ENCODE peak calls at places on chromosomes 16 and 17, in four cellular contexts. I, Y, W and S are unnamed samples. For H3K9me3, the result is how much of the 10 kb centered on the place peaks cover.

GRCh38 chr17:77831497-77832179 is 126.9 kb upstream of the TNRC6C start:
- DNase-seq in I (no peak), Y (no peak), W (no peak), S (peak)

GRCh38 chr16:68451656-68452055 is 3.3 kb upstream of the SMPD3 start:
- DNase-seq in I (no peak), Y (no peak), W (no peak), S (no peak)

GRCh38 chr16:58299757-58300349 is 5.0 kb upstream of the PRSS54 start:
- DNase-seq in I (peak), Y (no peak), W (no peak), S (no peak)

GRCh38 chr17:64126918-64127317 is 3.0 kb downstream of the ERN1 start:
- DNase-seq in I (no peak), Y (no peak), W (no peak), S (no peak)

GRCh38 chr16:66081967-66082366 is 284.5 kb upstream of the CDH5 start:
- DNase-seq in I (no peak), Y (no peak), W (no peak), S (no peak)

GRCh38 chr16:88618956-88619667 is 19.3 kb upstream of the IL17C start:
- DNase-seq in I (no peak), Y (no peak), W (peak), S (no peak)

GRCh38 chr17:47896672-47897490 is 845 bp downstream of the SP2 start:
- DNase-seq in I (no peak), Y (no peak), W (no peak), S (no peak)

GRCh38 chr16:29806096-29806579 is at the start of gene MAZ:
- DNase-seq in I (no peak), Y (no peak), W (no peak), S (no peak)

GRCh38 chr16:25643633-25644032 is 48.1 kb upstream of the HS3ST4 start:
- DNase-seq in I (no peak), Y (no peak), W (no peak), S (no peak)

GRCh38 chr16:70715860-70716357 is 30.1 kb upstream of the MTSS2 start:
- DNase-seq in I (no peak), Y (no peak), W (no peak), S (no peak)

GRCh38 chr17:29590979-29591736 is 1.7 kb upstream of the GIT1 start:
- DNase-seq in I (no peak), Y (peak), W (peak), S (no peak)

GRCh38 chr16:47731252-47731651 is 270.1 kb downstream of the PHKB start:
- DNase-seq in I (no peak), Y (no peak), W (no peak), S (no peak)

GRCh38 chr16:4176794-4177438 is 60.7 kb upstream of the ADCY9 start:
- DNase-seq in I (no peak), Y (no peak), W (no peak), S (no peak)

GRCh38 chr17:69523252-69523861 is 108.9 kb downstream of the MAP2K6 start:
- DNase-seq in I (no peak), Y (peak), W (no peak), S (no peak)

GRCh38 chr17:4986403-4986802 is 1.1 kb downstream of the CAMTA2 start:
- DNase-seq in I (no peak), Y (no peak), W (no peak), S (no peak)

GRCh38 chr17:79565606-79566250 is 45.1 kb downstream of the RBFOX3 start:
- DNase-seq in I (no peak), Y (no peak), W (no peak), S (no peak)

GRCh38 chr16:70662991-70663523 is 16.7 kb downstream of the IL34 start:
- DNase-seq in I (no peak), Y (no peak), W (no peak), S (no peak)

GRCh38 chr16:83312015-83312734 is 495.6 kb upstream of the HSBP1 start:
- DNase-seq in I (no peak), Y (no peak), W (no peak), S (no peak)

GRCh38 chr16:22428654-22429053 is 54.2 kb upstream of the CDR2 start:
- DNase-seq in I (no peak), Y (peak), W (no peak), S (peak)

GRCh38 chr16:67641779-67642708 is 2.9 kb upstream of the CARMIL2 start:
- DNase-seq in I (peak), Y (no peak), W (no peak), S (peak)

GRCh38 chr17:18854956-18855355 is 3.0 kb upstream of the PRPSAP2 start:
- DNase-seq in I (no peak), Y (no peak), W (no peak), S (no peak)

GRCh38 chr17:50808888-50809287 is 26.5 kb upstream of the WFIKKN2 start:
- DNase-seq in I (no peak), Y (no peak), W (no peak), S (no peak)

GRCh38 chr17:50719924-50720805 is 762 bp downstream of the LUC7L3 start:
- DNase-seq in I (no peak), Y (no peak), W (no peak), S (no peak)

GRCh38 chr16:17369441-17369951 is 101.3 kb downstream of the XYLT1 start:
- DNase-seq in I (peak), Y (no peak), W (peak), S (peak)
- H3K4me3 ChIP-seq in I (no peak), Y (no peak), W (peak), S (no peak)

DNA sequence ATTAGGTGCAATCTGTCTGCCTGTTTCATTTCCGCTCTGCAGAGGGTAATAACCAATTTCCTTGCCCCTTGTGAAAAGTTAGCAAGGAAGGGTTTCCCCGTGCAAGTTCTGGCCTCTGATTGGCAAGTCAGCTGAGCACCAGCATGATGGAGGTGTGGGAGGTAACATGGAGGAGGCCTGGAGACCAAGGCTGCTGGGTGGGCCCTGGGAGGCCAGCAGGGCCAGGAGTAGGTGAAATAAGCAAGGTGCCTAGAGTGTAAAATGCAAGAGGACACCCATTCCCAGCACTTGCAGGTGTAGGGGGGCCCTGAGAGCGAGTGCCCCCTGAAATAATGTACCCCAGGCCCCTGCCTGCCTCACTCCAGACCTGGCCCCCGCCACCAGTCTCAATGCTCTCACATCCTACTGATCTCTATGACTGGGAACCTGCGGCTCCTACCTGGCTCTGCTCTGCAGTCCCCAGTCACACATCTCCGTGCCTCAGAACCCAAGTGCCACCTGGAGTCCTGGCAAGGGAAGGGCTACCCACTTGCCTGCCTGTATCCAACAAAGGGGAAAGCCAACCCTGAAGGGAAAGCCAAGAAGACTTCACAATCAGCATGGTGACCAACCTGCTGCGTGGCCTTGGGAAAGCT is 116.2 kb downstream of the C16orf78 start:
- DNase-seq in I (no peak), Y (no peak), W (no peak), S (no peak)
- H3K9me3 ChIP-seq in I (under half), Y (under half), W (under half), S (under half)

GRCh38 chr16:31329671-31330552 is 25.1 kb upstream of the ITGAX start:
- DNase-seq in I (no peak), Y (no peak), W (no peak), S (no peak)
- H3K4me3 ChIP-seq in I (no peak), Y (no peak), W (no peak), S (no peak)

GRCh38 chr17:44334315-44335181 is 9.9 kb upstream of the SLC25A39 start:
- DNase-seq in I (no peak), Y (no peak), W (no peak), S (no peak)
- H3K9me3 ChIP-seq in I (under half), Y (under half), W (under half), S (under half)

GRCh38 chr17:31537558-31537957 is 146.1 kb downstream of the RAB11FIP4 start:
- DNase-seq in I (peak), Y (peak), W (no peak), S (no peak)
- H3K4me3 ChIP-seq in I (no peak), Y (no peak), W (no peak), S (no peak)

DNA sequence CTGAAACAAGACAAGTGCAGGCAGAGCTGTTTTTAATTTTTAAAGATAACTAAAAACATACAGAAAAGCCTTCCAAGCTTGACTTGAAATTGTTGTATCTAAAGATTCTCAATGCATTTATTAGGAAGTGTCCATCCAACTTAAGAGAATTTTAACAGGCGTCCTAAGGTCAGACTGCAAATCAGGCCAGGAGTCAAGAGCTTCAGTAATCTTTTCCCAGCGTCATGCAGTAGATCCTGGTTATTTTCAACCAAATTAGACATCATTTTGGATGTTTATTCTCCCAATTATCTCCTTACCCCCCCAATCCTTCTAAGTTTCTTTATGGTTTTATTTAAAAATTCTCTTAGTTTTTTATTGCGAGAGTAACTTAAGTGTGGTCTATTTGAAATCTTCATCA is 702.9 kb downstream of the KCNJ2 start:
- DNase-seq in I (no peak), Y (no peak), W (no peak), S (no peak)
- H3K9me3 ChIP-seq in I (under half), Y (under half), W (under half), S (under half)

GRCh38 chr16:81821422-81822128 is 42.5 kb downstream of the PLCG2 start:
- DNase-seq in I (no peak), Y (no peak), W (no peak), S (no peak)
- H3K4me3 ChIP-seq in I (no peak), Y (no peak), W (no peak), S (no peak)

GRCh38 chr17:81863123-81863675 is 2.9 kb upstream of the P4HB start:
- DNase-seq in I (no peak), Y (no peak), W (no peak), S (no peak)
- H3K9me3 ChIP-seq in I (under half), Y (under half), W (under half), S (under half)

GRCh38 chr16:46730801-46731690 is 17.1 kb downstream of the MYLK3 start:
- DNase-seq in I (peak), Y (no peak), W (no peak), S (no peak)
- H3K4me3 ChIP-seq in I (no peak), Y (no peak), W (no peak), S (peak)

DNA sequence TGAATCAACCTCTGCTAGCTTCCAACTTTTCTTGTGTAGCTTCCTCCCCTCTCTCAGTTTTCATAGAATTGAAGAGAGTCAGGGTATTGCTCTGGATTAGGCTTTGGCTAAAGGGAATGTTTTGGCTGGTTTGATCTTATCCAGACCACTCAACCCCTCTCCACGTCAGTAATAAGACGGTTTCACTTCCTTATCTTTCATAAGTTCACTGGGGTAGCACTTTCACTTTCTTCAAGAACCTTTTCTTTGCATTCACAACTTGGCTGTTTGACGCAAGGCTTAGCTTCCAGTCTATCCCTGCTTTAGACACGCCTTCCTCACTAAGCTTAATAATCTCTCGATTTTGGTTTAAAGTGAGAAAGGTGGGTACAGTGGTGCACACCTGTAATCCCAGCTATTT is 29.7 kb upstream of the OR1A2 start:
- DNase-seq in I (no peak), Y (no peak), W (no peak), S (no peak)
- H3K9me3 ChIP-seq in I (under half), Y (under half), W (under half), S (under half)